ENCODE peak calls at places on chromosomes 3 and 15, in six cellular contexts. I, Y, F, M, S and E are unnamed samples.
A peak's percentile ranks its signal among the peaks of the same experiment; 100 is the strongest.

GRCh38 chr3:55609230-55610100 is 122.4 kb upstream of the WNT5A start:
- DNase-seq in I (no peak), Y (no peak), F (no peak), M (no peak), S (no peak), E (no peak)

GRCh38 chr3:159788291-159788690 is 200.3 kb upstream of the IL12A start:
- DNase-seq in I (no peak), Y (no peak), F (no peak), M (no peak), S (no peak), E (no peak)

GRCh38 chr3:114756506-114757279 is 390.4 kb downstream of the ZBTB20 start:
- DNase-seq in I (no peak), Y (no peak), F (no peak), M (peak; percentile 41), S (peak; percentile 18), E (no peak)

GRCh38 chr3:52895416-52895815 is 1.9 kb downstream of the STIMATE start:
- DNase-seq in I (no peak), Y (no peak), F (no peak), M (no peak), S (no peak), E (no peak)

GRCh38 chr3:43288366-43288765 is 2.0 kb downstream of the SNRK start:
- DNase-seq in I (no peak), Y (no peak), F (peak; percentile 34), M (peak; percentile 47), S (no peak), E (no peak)

GRCh38 chr3:194285024-194285858 is 65.9 kb downstream of the CPN2 start:
- DNase-seq in I (no peak), Y (no peak), F (no peak), M (no peak), S (no peak), E (no peak)

GRCh38 chr3:111070772-111071256 is 802 bp upstream of the NECTIN3 start:
- DNase-seq in I (peak; percentile 46), Y (no peak), F (peak; percentile 23), M (no peak), S (peak; percentile 58), E (no peak)

GRCh38 chr3:178304758-178305157 is 231.5 kb upstream of the KCNMB2 start:
- DNase-seq in I (no peak), Y (no peak), F (no peak), M (no peak), S (no peak), E (peak; percentile 82)

GRCh38 chr3:85360742-85361387 is 402.1 kb downstream of the CADM2 start:
- DNase-seq in I (peak; percentile 6), Y (no peak), F (no peak), M (peak; percentile 28), S (no peak), E (no peak)

GRCh38 chr3:100429187-100429586 is 27.8 kb downstream of the LNP1 start:
- DNase-seq in I (no peak), Y (no peak), F (no peak), M (no peak), S (no peak), E (no peak)

GRCh38 chr3:396293-396692 is 199.7 kb downstream of the CHL1 start:
- DNase-seq in I (no peak), Y (no peak), F (no peak), M (no peak), S (no peak), E (no peak)

GRCh38 chr15:81475926-81476325 is 101.9 kb upstream of the TMC3 start:
- DNase-seq in I (no peak), Y (no peak), F (no peak), M (no peak), S (no peak), E (no peak)

GRCh38 chr3:9175421-9175820 is 74.0 kb downstream of the SRGAP3 start:
- DNase-seq in I (peak; percentile 47), Y (no peak), F (no peak), M (no peak), S (peak; percentile 52), E (no peak)

GRCh38 chr3:138009476-138010272 is at the start of gene CLDN18:
- DNase-seq in I (no peak), Y (no peak), F (no peak), M (no peak), S (no peak), E (no peak)

GRCh38 chr3:144777941-144778340 is 806.3 kb downstream of the DIPK2A start:
- DNase-seq in I (no peak), Y (no peak), F (no peak), M (no peak), S (no peak), E (no peak)

GRCh38 chr3:180871901-180872300 is 40.6 kb upstream of the FXR1 start:
- DNase-seq in I (no peak), Y (no peak), F (no peak), M (no peak), S (no peak), E (peak; percentile 40)

GRCh38 chr3:180875071-180875698 is 37.3 kb upstream of the FXR1 start:
- DNase-seq in I (no peak), Y (no peak), F (no peak), M (no peak), S (no peak), E (no peak)

DNA sequence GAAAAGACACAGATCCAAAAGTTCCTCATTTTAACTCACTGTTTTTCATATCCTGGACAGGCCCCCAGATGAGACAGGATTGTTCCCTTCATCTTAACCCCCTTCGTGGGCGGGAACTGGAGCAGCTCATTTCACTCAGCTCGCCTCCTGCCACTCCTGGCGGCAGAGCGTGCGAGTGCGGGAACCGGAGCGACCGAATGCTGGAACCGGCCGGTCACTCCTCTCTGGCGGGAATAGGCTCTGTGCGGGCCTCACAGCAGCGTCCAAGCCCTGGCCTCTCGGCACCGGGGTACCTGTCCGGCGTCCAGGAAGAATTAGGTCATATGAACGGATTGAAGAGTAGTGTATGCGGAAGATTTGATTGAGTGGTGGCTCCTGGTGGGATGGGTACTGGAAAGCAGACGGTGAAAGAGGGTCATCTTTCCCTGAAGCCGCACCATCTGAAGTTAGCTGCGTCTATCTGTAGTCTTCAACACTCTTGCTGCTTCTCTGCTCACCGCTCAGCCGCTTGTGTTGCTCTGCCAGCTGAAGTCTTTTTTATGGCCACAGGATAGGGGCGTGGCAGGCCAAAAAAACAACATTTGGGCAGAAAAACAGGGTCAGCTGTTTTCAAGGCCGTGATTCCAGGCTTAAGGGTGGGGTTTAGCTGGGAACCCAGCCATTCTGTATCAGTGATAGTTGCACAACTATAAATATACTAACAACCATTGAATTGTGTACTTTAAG is 42.3 kb upstream of the FXR1 start:
- DNase-seq in I (no peak), Y (no peak), F (no peak), M (no peak), S (peak; percentile 34), E (no peak)
- H3K4me3 ChIP-seq in I (no peak overlapping the region), Y (no peak overlapping the region), F (no peak overlapping the region), M (no peak overlapping the region), S (peak overlapping the region; percentile 6), E (peak overlapping the region; percentile 32)

GRCh38 chr3:169143471-169143870 is 520.0 kb downstream of the MECOM start:
- DNase-seq in I (no peak), Y (no peak), F (no peak), M (no peak), S (no peak), E (no peak)
- H3K4me3 ChIP-seq in I (no peak overlapping the region), Y (no peak overlapping the region), F (no peak overlapping the region), M (no peak overlapping the region), S (no peak overlapping the region), E (no peak overlapping the region)

DNA sequence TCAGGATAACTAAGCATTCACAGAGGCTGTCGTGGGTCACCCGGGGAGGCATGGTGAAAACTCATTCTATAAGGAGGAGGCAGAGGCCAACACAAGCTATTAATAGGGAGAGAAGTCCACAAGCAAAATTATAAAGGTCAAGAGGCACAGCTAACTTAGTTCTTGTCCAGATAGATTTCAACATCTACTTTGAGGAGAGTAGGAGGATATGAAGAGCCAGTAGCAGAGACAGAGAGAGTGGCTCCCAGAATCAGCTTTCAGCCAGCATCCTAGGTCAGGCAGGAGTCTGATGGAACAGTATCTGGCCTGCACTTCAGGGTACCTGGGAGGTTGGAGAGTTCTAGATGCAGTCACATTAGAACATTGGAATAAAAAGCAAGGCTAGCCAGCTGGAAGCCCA is 95.3 kb downstream of the STAC start:
- DNase-seq in I (no peak), Y (no peak), F (no peak), M (no peak), S (no peak), E (no peak)
- H3K4me3 ChIP-seq in I (no peak overlapping the region), Y (no peak overlapping the region), F (no peak overlapping the region), M (no peak overlapping the region), S (no peak overlapping the region), E (no peak overlapping the region)

GRCh38 chr3:190121061-190121765 is 516 bp upstream of the P3H2 start:
- DNase-seq in I (no peak), Y (no peak), F (no peak), M (no peak), S (no peak), E (no peak)
- H3K4me3 ChIP-seq in I (peak overlapping the region; percentile 96), Y (no peak overlapping the region), F (no peak overlapping the region), M (peak overlapping the region; percentile 87), S (peak overlapping the region; percentile 51), E (peak overlapping the region; percentile 77)

DNA sequence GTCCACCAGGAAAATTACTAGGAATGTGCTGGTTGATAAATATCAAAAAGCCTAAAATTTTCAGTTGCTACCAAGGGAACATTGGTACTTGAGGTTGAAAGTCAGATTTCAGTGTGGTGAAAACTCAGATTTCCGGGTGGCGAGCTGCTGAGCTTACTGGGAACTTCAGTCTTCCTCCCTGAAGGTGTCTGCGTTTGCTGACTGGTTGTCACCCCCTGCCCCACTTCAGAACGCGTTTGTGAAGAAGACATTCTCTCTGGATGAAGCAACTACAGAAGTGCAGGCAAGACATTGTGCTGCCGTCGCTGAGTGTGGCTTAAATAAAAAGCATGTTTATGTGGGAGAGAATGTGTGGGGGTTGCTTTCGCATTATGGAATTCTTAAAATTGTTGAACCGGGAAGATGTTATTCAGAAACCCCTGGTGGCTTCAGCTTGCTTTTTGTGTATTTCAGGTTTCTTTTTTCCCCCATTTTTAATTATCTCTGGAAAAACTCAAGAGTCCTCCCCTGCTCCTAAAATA is 7.1 kb downstream of the FAM81A start:
- DNase-seq in I (no peak), Y (no peak), F (no peak), M (no peak), S (no peak), E (no peak)
- H3K4me3 ChIP-seq in I (no peak overlapping the region), Y (no peak overlapping the region), F (no peak overlapping the region), M (no peak overlapping the region), S (no peak overlapping the region), E (no peak overlapping the region)

GRCh38 chr3:40876496-40876895 is 322.8 kb upstream of the CTNNB1 start:
- DNase-seq in I (no peak), Y (no peak), F (no peak), M (no peak), S (no peak), E (no peak)

GRCh38 chr3:40878464-40878905 is 320.8 kb upstream of the CTNNB1 start:
- DNase-seq in I (no peak), Y (no peak), F (no peak), M (no peak), S (no peak), E (no peak)

GRCh38 chr3:40875581-40875980 is 323.7 kb upstream of the CTNNB1 start:
- DNase-seq in I (no peak), Y (no peak), F (no peak), M (no peak), S (no peak), E (no peak)

GRCh38 chr3:40876019-40876418 is 323.3 kb upstream of the CTNNB1 start:
- DNase-seq in I (no peak), Y (no peak), F (no peak), M (no peak), S (no peak), E (no peak)

GRCh38 chr3:40877651-40878463 is 321.4 kb upstream of the CTNNB1 start:
- DNase-seq in I (no peak), Y (no peak), F (no peak), M (no peak), S (peak; percentile 48), E (peak; percentile 55)
- H3K4me3 ChIP-seq in I (no peak overlapping the region), Y (no peak overlapping the region), F (no peak overlapping the region), M (no peak overlapping the region), S (no peak overlapping the region), E (no peak overlapping the region)